ENCODE peak calls at places on chromosome 14, in six cellular contexts. One of them, this sample, is unnamed.

GRCh38 chr14:75283162-75283883 is 4.7 kb downstream of the FOS start:
- DNase-seq in effector CD4-positive, alpha-beta T cell: peak
- DNase-seq in small intestine: peak
- DNase-seq in stimulated activated CD8-positive, alpha-beta memory T cell treated with anti-CD3 and anti-CD28 coated beads, Interleukin-2, amount 100 ng/mL, for 1 hour: no peak
- DNase-seq in endothelial cell: no peak
- DNase-seq in HCT116: no peak
- DNase-seq in this sample: peak

GRCh38 chr14:70013269-70013873 is 134.2 kb downstream of the SMOC1 start:
- DNase-seq in effector CD4-positive, alpha-beta T cell: no peak
- DNase-seq in small intestine: peak
- DNase-seq in stimulated activated CD8-positive, alpha-beta memory T cell treated with anti-CD3 and anti-CD28 coated beads, Interleukin-2, amount 100 ng/mL, for 1 hour: no peak
- DNase-seq in endothelial cell: peak
- DNase-seq in HCT116: peak
- DNase-seq in this sample: no peak

GRCh38 chr14:53233399-53233798 is 80.3 kb upstream of the DDHD1 start:
- DNase-seq in effector CD4-positive, alpha-beta T cell: no peak
- DNase-seq in small intestine: no peak
- DNase-seq in stimulated activated CD8-positive, alpha-beta memory T cell treated with anti-CD3 and anti-CD28 coated beads, Interleukin-2, amount 100 ng/mL, for 1 hour: no peak
- DNase-seq in endothelial cell: no peak
- DNase-seq in HCT116: no peak
- DNase-seq in this sample: no peak

GRCh38 chr14:51852541-51852940 is 7.9 kb upstream of the GNG2 start:
- DNase-seq in effector CD4-positive, alpha-beta T cell: no peak
- DNase-seq in small intestine: no peak
- DNase-seq in stimulated activated CD8-positive, alpha-beta memory T cell treated with anti-CD3 and anti-CD28 coated beads, Interleukin-2, amount 100 ng/mL, for 1 hour: no peak
- DNase-seq in endothelial cell: no peak
- DNase-seq in HCT116: no peak
- DNase-seq in this sample: no peak

GRCh38 chr14:34067587-34067986 is 116.7 kb upstream of the EGLN3 start:
- DNase-seq in effector CD4-positive, alpha-beta T cell: no peak
- DNase-seq in small intestine: no peak
- DNase-seq in stimulated activated CD8-positive, alpha-beta memory T cell treated with anti-CD3 and anti-CD28 coated beads, Interleukin-2, amount 100 ng/mL, for 1 hour: no peak
- DNase-seq in endothelial cell: no peak
- DNase-seq in HCT116: no peak
- DNase-seq in this sample: no peak

GRCh38 chr14:53696217-53696965 is 260.2 kb downstream of the BMP4 start:
- DNase-seq in effector CD4-positive, alpha-beta T cell: no peak
- DNase-seq in small intestine: no peak
- DNase-seq in stimulated activated CD8-positive, alpha-beta memory T cell treated with anti-CD3 and anti-CD28 coated beads, Interleukin-2, amount 100 ng/mL, for 1 hour: no peak
- DNase-seq in endothelial cell: no peak
- DNase-seq in HCT116: no peak
- DNase-seq in this sample: no peak

GRCh38 chr14:59150990-59151389 is 37.5 kb upstream of the DAAM1 start:
- DNase-seq in effector CD4-positive, alpha-beta T cell: no peak
- DNase-seq in small intestine: peak
- DNase-seq in stimulated activated CD8-positive, alpha-beta memory T cell treated with anti-CD3 and anti-CD28 coated beads, Interleukin-2, amount 100 ng/mL, for 1 hour: no peak
- DNase-seq in endothelial cell: no peak
- DNase-seq in HCT116: no peak
- DNase-seq in this sample: no peak

GRCh38 chr14:94499673-94500072 is 9.6 kb downstream of the SERPINA12 start:
- DNase-seq in effector CD4-positive, alpha-beta T cell: no peak
- DNase-seq in small intestine: no peak
- DNase-seq in stimulated activated CD8-positive, alpha-beta memory T cell treated with anti-CD3 and anti-CD28 coated beads, Interleukin-2, amount 100 ng/mL, for 1 hour: no peak
- DNase-seq in endothelial cell: no peak
- DNase-seq in HCT116: no peak
- DNase-seq in this sample: no peak

GRCh38 chr14:38145142-38145541 is 62.6 kb upstream of the SSTR1 start:
- DNase-seq in effector CD4-positive, alpha-beta T cell: no peak
- DNase-seq in small intestine: no peak
- DNase-seq in stimulated activated CD8-positive, alpha-beta memory T cell treated with anti-CD3 and anti-CD28 coated beads, Interleukin-2, amount 100 ng/mL, for 1 hour: no peak
- DNase-seq in endothelial cell: no peak
- DNase-seq in HCT116: no peak
- DNase-seq in this sample: no peak

GRCh38 chr14:82913396-82913795 is 1379.7 kb upstream of the SEL1L start:
- DNase-seq in effector CD4-positive, alpha-beta T cell: no peak
- DNase-seq in small intestine: no peak
- DNase-seq in stimulated activated CD8-positive, alpha-beta memory T cell treated with anti-CD3 and anti-CD28 coated beads, Interleukin-2, amount 100 ng/mL, for 1 hour: no peak
- DNase-seq in endothelial cell: no peak
- DNase-seq in HCT116: no peak
- DNase-seq in this sample: no peak

GRCh38 chr14:77217551-77217950 is 36.0 kb downstream of the TMEM63C start:
- DNase-seq in effector CD4-positive, alpha-beta T cell: no peak
- DNase-seq in small intestine: no peak
- DNase-seq in stimulated activated CD8-positive, alpha-beta memory T cell treated with anti-CD3 and anti-CD28 coated beads, Interleukin-2, amount 100 ng/mL, for 1 hour: no peak
- DNase-seq in endothelial cell: no peak
- DNase-seq in HCT116: no peak
- DNase-seq in this sample: no peak

GRCh38 chr14:91418387-91419043 is 895 bp upstream of the CCDC88C start:
- DNase-seq in effector CD4-positive, alpha-beta T cell: peak
- DNase-seq in small intestine: peak
- DNase-seq in stimulated activated CD8-positive, alpha-beta memory T cell treated with anti-CD3 and anti-CD28 coated beads, Interleukin-2, amount 100 ng/mL, for 1 hour: peak
- DNase-seq in endothelial cell: peak
- DNase-seq in HCT116: peak
- DNase-seq in this sample: peak

GRCh38 chr14:65164068-65164824 is 61.9 kb upstream of the MAX start:
- DNase-seq in effector CD4-positive, alpha-beta T cell: peak
- DNase-seq in small intestine: peak
- DNase-seq in stimulated activated CD8-positive, alpha-beta memory T cell treated with anti-CD3 and anti-CD28 coated beads, Interleukin-2, amount 100 ng/mL, for 1 hour: no peak
- DNase-seq in endothelial cell: peak
- DNase-seq in HCT116: peak
- DNase-seq in this sample: peak

GRCh38 chr14:104968541-104969401 is 9.4 kb downstream of the AHNAK2 start:
- DNase-seq in effector CD4-positive, alpha-beta T cell: no peak
- DNase-seq in small intestine: no peak
- DNase-seq in stimulated activated CD8-positive, alpha-beta memory T cell treated with anti-CD3 and anti-CD28 coated beads, Interleukin-2, amount 100 ng/mL, for 1 hour: no peak
- DNase-seq in endothelial cell: no peak
- DNase-seq in HCT116: no peak
- DNase-seq in this sample: no peak

GRCh38 chr14:99792551-99793212 is 531 bp upstream of the EML1 start:
- DNase-seq in effector CD4-positive, alpha-beta T cell: no peak
- DNase-seq in small intestine: no peak
- DNase-seq in stimulated activated CD8-positive, alpha-beta memory T cell treated with anti-CD3 and anti-CD28 coated beads, Interleukin-2, amount 100 ng/mL, for 1 hour: no peak
- DNase-seq in endothelial cell: peak
- DNase-seq in HCT116: no peak
- DNase-seq in this sample: no peak

GRCh38 chr14:46250113-46250703 is 401.4 kb downstream of the RPL10L start:
- DNase-seq in effector CD4-positive, alpha-beta T cell: no peak
- DNase-seq in small intestine: peak
- DNase-seq in stimulated activated CD8-positive, alpha-beta memory T cell treated with anti-CD3 and anti-CD28 coated beads, Interleukin-2, amount 100 ng/mL, for 1 hour: no peak
- DNase-seq in endothelial cell: peak
- DNase-seq in HCT116: peak
- DNase-seq in this sample: peak

GRCh38 chr14:98181768-98182167 is 1090.2 kb downstream of the BCL11B start:
- DNase-seq in effector CD4-positive, alpha-beta T cell: no peak
- DNase-seq in small intestine: no peak
- DNase-seq in stimulated activated CD8-positive, alpha-beta memory T cell treated with anti-CD3 and anti-CD28 coated beads, Interleukin-2, amount 100 ng/mL, for 1 hour: no peak
- DNase-seq in endothelial cell: no peak
- DNase-seq in HCT116: no peak
- DNase-seq in this sample: no peak

GRCh38 chr14:42192659-42193425 is 586.2 kb downstream of the LRFN5 start:
- DNase-seq in effector CD4-positive, alpha-beta T cell: no peak
- DNase-seq in small intestine: no peak
- DNase-seq in stimulated activated CD8-positive, alpha-beta memory T cell treated with anti-CD3 and anti-CD28 coated beads, Interleukin-2, amount 100 ng/mL, for 1 hour: no peak
- DNase-seq in endothelial cell: no peak
- DNase-seq in HCT116: peak
- DNase-seq in this sample: no peak

GRCh38 chr14:103296987-103297386 is 37.0 kb upstream of the EIF5 start:
- DNase-seq in effector CD4-positive, alpha-beta T cell: no peak
- DNase-seq in small intestine: no peak
- DNase-seq in stimulated activated CD8-positive, alpha-beta memory T cell treated with anti-CD3 and anti-CD28 coated beads, Interleukin-2, amount 100 ng/mL, for 1 hour: no peak
- DNase-seq in endothelial cell: no peak
- DNase-seq in HCT116: no peak
- DNase-seq in this sample: peak

GRCh38 chr14:22426711-22427110 is 162.3 kb downstream of the DAD1 start:
- DNase-seq in effector CD4-positive, alpha-beta T cell: no peak
- DNase-seq in small intestine: no peak
- DNase-seq in stimulated activated CD8-positive, alpha-beta memory T cell treated with anti-CD3 and anti-CD28 coated beads, Interleukin-2, amount 100 ng/mL, for 1 hour: no peak
- DNase-seq in endothelial cell: no peak
- DNase-seq in HCT116: no peak
- DNase-seq in this sample: no peak

GRCh38 chr14:69542311-69542710 is 32.4 kb downstream of the CCDC177 start:
- DNase-seq in effector CD4-positive, alpha-beta T cell: no peak
- DNase-seq in small intestine: no peak
- DNase-seq in stimulated activated CD8-positive, alpha-beta memory T cell treated with anti-CD3 and anti-CD28 coated beads, Interleukin-2, amount 100 ng/mL, for 1 hour: no peak
- DNase-seq in endothelial cell: no peak
- DNase-seq in HCT116: no peak
- DNase-seq in this sample: no peak

GRCh38 chr14:34568803-34569202 is 29.3 kb upstream of the EAPP start:
- DNase-seq in effector CD4-positive, alpha-beta T cell: no peak
- DNase-seq in small intestine: no peak
- DNase-seq in stimulated activated CD8-positive, alpha-beta memory T cell treated with anti-CD3 and anti-CD28 coated beads, Interleukin-2, amount 100 ng/mL, for 1 hour: no peak
- DNase-seq in endothelial cell: no peak
- DNase-seq in HCT116: no peak
- DNase-seq in this sample: no peak